ENCODE peak calls at places on chromosome 12, in six cellular contexts. One of them, this sample, is unnamed.
A peak's percentile ranks its signal among the peaks of the same experiment; 100 is the strongest.

GRCh38 chr12:82415402-82415801 is 57.1 kb downstream of the METTL25 start:
- DNase-seq in vagina: no peak
- DNase-seq in HuH-7: no peak
- DNase-seq in NCI-H524 treated with DMSO at 0.1 percent for 48 hours: no peak
- DNase-seq in iris pigment epithelial cell: peak; percentile 68
- DNase-seq in T-helper 1 cell: no peak
- DNase-seq in this sample: no peak

GRCh38 chr12:32437095-32437515 is 37.7 kb downstream of the FGD4 start:
- DNase-seq in vagina: no peak
- DNase-seq in HuH-7: no peak
- DNase-seq in NCI-H524 treated with DMSO at 0.1 percent for 48 hours: no peak
- DNase-seq in iris pigment epithelial cell: peak; percentile 99
- DNase-seq in T-helper 1 cell: no peak
- DNase-seq in this sample: no peak

GRCh38 chr12:29317556-29318363 is 63.2 kb downstream of the ERGIC2 start:
- DNase-seq in vagina: no peak
- DNase-seq in HuH-7: peak; percentile 56
- DNase-seq in NCI-H524 treated with DMSO at 0.1 percent for 48 hours: peak; percentile 24
- DNase-seq in iris pigment epithelial cell: peak; percentile 52
- DNase-seq in T-helper 1 cell: peak; percentile 16
- DNase-seq in this sample: peak; percentile 38

GRCh38 chr12:7093892-7094291 is 1.6 kb upstream of the C1R start:
- DNase-seq in vagina: no peak
- DNase-seq in HuH-7: no peak
- DNase-seq in NCI-H524 treated with DMSO at 0.1 percent for 48 hours: no peak
- DNase-seq in iris pigment epithelial cell: peak; percentile 36
- DNase-seq in T-helper 1 cell: no peak
- DNase-seq in this sample: peak; percentile 68

GRCh38 chr12:92408072-92408900 is 262.6 kb upstream of the BTG1 start:
- DNase-seq in vagina: no peak
- DNase-seq in HuH-7: peak; percentile 49
- DNase-seq in NCI-H524 treated with DMSO at 0.1 percent for 48 hours: no peak
- DNase-seq in iris pigment epithelial cell: peak; percentile 35
- DNase-seq in T-helper 1 cell: peak; percentile 21
- DNase-seq in this sample: no peak

GRCh38 chr12:104190151-104190550 is 25.4 kb upstream of the TXNRD1 start:
- DNase-seq in vagina: no peak
- DNase-seq in HuH-7: no peak
- DNase-seq in NCI-H524 treated with DMSO at 0.1 percent for 48 hours: no peak
- DNase-seq in iris pigment epithelial cell: peak; percentile 61
- DNase-seq in T-helper 1 cell: no peak
- DNase-seq in this sample: no peak

GRCh38 chr12:16730772-16731171 is 124.8 kb upstream of the LMO3 start:
- DNase-seq in vagina: no peak
- DNase-seq in HuH-7: no peak
- DNase-seq in NCI-H524 treated with DMSO at 0.1 percent for 48 hours: no peak
- DNase-seq in iris pigment epithelial cell: no peak
- DNase-seq in T-helper 1 cell: no peak
- DNase-seq in this sample: no peak

GRCh38 chr12:50541139-50541538 is 36.4 kb downstream of the DIP2B start:
- DNase-seq in vagina: no peak
- DNase-seq in HuH-7: no peak
- DNase-seq in NCI-H524 treated with DMSO at 0.1 percent for 48 hours: no peak
- DNase-seq in iris pigment epithelial cell: no peak
- DNase-seq in T-helper 1 cell: no peak
- DNase-seq in this sample: no peak

GRCh38 chr12:132505105-132505851 is 15.3 kb downstream of the FBRSL1 start:
- DNase-seq in vagina: no peak
- DNase-seq in HuH-7: no peak
- DNase-seq in NCI-H524 treated with DMSO at 0.1 percent for 48 hours: no peak
- DNase-seq in iris pigment epithelial cell: no peak
- DNase-seq in T-helper 1 cell: no peak
- DNase-seq in this sample: no peak

GRCh38 chr12:47317182-47317915 is 237.6 kb upstream of the AMIGO2 start:
- DNase-seq in vagina: no peak
- DNase-seq in HuH-7: no peak
- DNase-seq in NCI-H524 treated with DMSO at 0.1 percent for 48 hours: no peak
- DNase-seq in iris pigment epithelial cell: no peak
- DNase-seq in T-helper 1 cell: no peak
- DNase-seq in this sample: no peak

GRCh38 chr12:56243731-56244181 is 13.9 kb downstream of the SLC39A5 start:
- DNase-seq in vagina: no peak
- DNase-seq in HuH-7: no peak
- DNase-seq in NCI-H524 treated with DMSO at 0.1 percent for 48 hours: no peak
- DNase-seq in iris pigment epithelial cell: peak; percentile 34
- DNase-seq in T-helper 1 cell: no peak
- DNase-seq in this sample: peak; percentile 74